ENCODE peak calls at places on chromosomes 13 and 19, in ten cellular contexts. X, E, R, L, I, S, Z, M, T and J are unnamed samples.

GRCh38 chr19:47021536-47022139 is 2.0 kb downstream of the NPAS1 start:
- DNase-seq in X (no peak), E (no peak), R (no peak), L (no peak), I (no peak), S (peak; percentile 16), Z (no peak), M (no peak), T (no peak), J (no peak)

GRCh38 chr13:29472317-29472961 is 123.0 kb downstream of the SLC7A1 start:
- DNase-seq in X (peak; percentile 48), E (peak; percentile 42), R (peak; percentile 51), L (peak; percentile 52), I (peak; percentile 10), S (peak; percentile 71), Z (no peak), M (peak; percentile 12), T (peak; percentile 23), J (no peak)

GRCh38 chr13:98105929-98106336 is 37.0 kb upstream of the FARP1 start:
- DNase-seq in X (no peak), E (no peak), R (no peak), L (no peak), I (no peak), S (peak; percentile 85), Z (no peak), M (no peak), T (no peak), J (no peak)

GRCh38 chr19:15532779-15533521 is 24.6 kb downstream of the CYP4F22 start:
- DNase-seq in X (peak; percentile 32), E (no peak), R (no peak), L (peak; percentile 13), I (no peak), S (peak; percentile 23), Z (no peak), M (no peak), T (no peak), J (no peak)

GRCh38 chr13:50080158-50080855 is 65.1 kb downstream of the KCNRG start:
- DNase-seq in X (peak; percentile 51), E (no peak), R (peak; percentile 17), L (peak; percentile 55), I (peak; percentile 54), S (peak; percentile 65), Z (no peak), M (peak; percentile 11), T (peak; percentile 62), J (peak; percentile 46)

GRCh38 chr19:51122112-51122981 is 2.4 kb upstream of the SIGLEC9 start:
- DNase-seq in X (no peak), E (no peak), R (no peak), L (no peak), I (no peak), S (no peak), Z (no peak), M (no peak), T (peak; percentile 82), J (no peak)

GRCh38 chr13:72726721-72727416 is 560 bp downstream of the MZT1 start:
- DNase-seq in X (peak; percentile 49), E (no peak), R (peak; percentile 28), L (peak; percentile 13), I (peak; percentile 76), S (peak; percentile 19), Z (no peak), M (peak; percentile 54), T (no peak), J (no peak)

GRCh38 chr13:51318876-51319275 is 20.6 kb upstream of the SERPINE3 start:
- DNase-seq in X (no peak), E (no peak), R (no peak), L (no peak), I (no peak), S (no peak), Z (no peak), M (no peak), T (no peak), J (no peak)

GRCh38 chr13:44364601-44365000 is 9.0 kb upstream of the SERP2 start:
- DNase-seq in X (no peak), E (no peak), R (no peak), L (peak; percentile 63), I (no peak), S (peak; percentile 20), Z (peak; percentile 22), M (no peak), T (peak; percentile 19), J (no peak)

GRCh38 chr19:29576761-29577661 is 29.1 kb upstream of the POP4 start:
- DNase-seq in X (peak; percentile 53), E (no peak), R (peak; percentile 23), L (no peak), I (no peak), S (no peak), Z (no peak), M (no peak), T (peak; percentile 40), J (no peak)